ENCODE peak calls at places on chromosomes 5 and 9, in four cellular contexts. O, C, D and B are unnamed samples.

GRCh38 chr5:75389430-75389829 is 52.4 kb downstream of the HMGCR start:
- DNase-seq in O (no peak), C (no peak), D (no peak), B (no peak)

GRCh38 chr9:38482918-38483592 is 58.8 kb upstream of the IGFBPL1 start:
- DNase-seq in O (no peak), C (no peak), D (no peak), B (no peak)

GRCh38 chr5:180689071-180689694 is 39.8 kb upstream of the FLT4 start:
- DNase-seq in O (no peak), C (no peak), D (no peak), B (no peak)

GRCh38 chr5:172373680-172374079 is 80.6 kb downstream of the SH3PXD2B start:
- DNase-seq in O (no peak), C (no peak), D (no peak), B (no peak)

GRCh38 chr9:134433101-134433500 is 106.8 kb downstream of the RXRA start:
- DNase-seq in O (no peak), C (no peak), D (no peak), B (no peak)

GRCh38 chr9:35826071-35826701 is 2.3 kb downstream of the FAM221B start:
- DNase-seq in O (peak), C (peak), D (peak), B (peak)

GRCh38 chr9:132485454-132485853 is 75.4 kb downstream of the CFAP77 start:
- DNase-seq in O (no peak), C (no peak), D (no peak), B (no peak)

GRCh38 chr5:16135506-16135905 is 44.1 kb downstream of the MARCHF11 start:
- DNase-seq in O (no peak), C (no peak), D (no peak), B (no peak)

GRCh38 chr5:75948441-75948840 is 134.7 kb upstream of the SV2C start:
- DNase-seq in O (no peak), C (no peak), D (no peak), B (no peak)

GRCh38 chr5:134837530-134838181 is 8.1 kb upstream of the C5orf24 start:
- DNase-seq in O (no peak), C (no peak), D (peak), B (no peak)

GRCh38 chr9:6645153-6646027 is at the start of gene GLDC:
- DNase-seq in O (no peak), C (no peak), D (peak), B (peak)

GRCh38 chr9:107020040-107020530 is 157.1 kb downstream of the ZNF462 start:
- DNase-seq in O (peak), C (no peak), D (no peak), B (no peak)

GRCh38 chr5:95712347-95712958 is 18.7 kb upstream of the RHOBTB3 start:
- DNase-seq in O (no peak), C (peak), D (no peak), B (no peak)

GRCh38 chr5:134092875-134093274 is 21.6 kb upstream of the TCF7 start:
- DNase-seq in O (no peak), C (no peak), D (no peak), B (no peak)

GRCh38 chr5:95422842-95423241 is 31.7 kb downstream of the FAM81B start:
- DNase-seq in O (no peak), C (no peak), D (no peak), B (no peak)

GRCh38 chr9:80841888-80842287 is 847.5 kb downstream of the TLE1 start:
- DNase-seq in O (no peak), C (no peak), D (no peak), B (no peak)
- TF ChIP-seq FOXK2 in O (no peak), C (no peak), D (no peak), B (no peak)

DNA sequence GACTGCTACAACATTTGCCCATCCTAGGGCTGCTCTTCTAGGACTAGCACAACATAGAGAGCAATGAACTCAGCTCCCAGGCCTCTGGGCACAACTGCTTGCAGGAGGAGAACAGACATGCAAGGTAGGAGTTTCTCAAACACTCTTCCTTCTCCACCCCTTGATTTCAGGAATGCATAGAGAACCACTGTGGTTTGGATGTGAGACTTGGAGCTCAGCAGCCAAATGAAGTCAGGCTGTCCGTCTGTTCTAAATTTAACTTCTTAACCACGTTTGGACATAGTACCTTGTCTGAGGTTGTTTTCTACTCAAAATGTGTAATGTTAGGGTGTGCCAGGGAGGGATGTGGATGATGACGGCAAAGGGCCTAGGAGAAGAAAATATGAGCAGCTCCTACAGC is 515.1 kb upstream of the TNC start:
- DNase-seq in O (no peak), C (no peak), D (no peak), B (no peak)
- TF ChIP-seq FOXK2 in O (no peak), C (no peak), D (no peak), B (no peak)

GRCh38 chr9:126853667-126854066 is 6.8 kb upstream of the ZBTB34 start:
- DNase-seq in O (no peak), C (no peak), D (no peak), B (no peak)
- TF ChIP-seq FOXK2 in O (no peak), C (no peak), D (no peak), B (no peak)

GRCh38 chr9:129509508-129509907 is 111.4 kb downstream of the C9orf50 start:
- DNase-seq in O (no peak), C (no peak), D (no peak), B (no peak)
- TF ChIP-seq FOXK2 in O (no peak), C (no peak), D (no peak), B (no peak)

DNA sequence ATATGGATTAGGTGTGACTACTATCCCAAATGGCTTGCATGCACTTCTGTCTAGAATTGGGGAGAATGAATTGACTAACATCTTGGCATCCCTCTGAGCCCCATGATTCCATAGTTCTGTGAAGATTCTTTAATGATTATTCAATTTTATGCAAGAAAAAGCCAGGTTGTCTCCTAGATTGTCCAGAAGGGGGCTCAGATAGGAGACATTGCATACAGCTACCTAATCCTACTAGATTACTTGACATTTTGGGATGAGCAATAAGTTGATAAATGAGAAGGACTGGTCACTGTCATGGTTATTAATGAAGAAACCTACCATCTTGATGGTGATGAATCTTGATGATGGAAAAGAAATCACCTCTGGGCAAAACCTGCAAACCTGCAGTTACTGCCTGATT is 117.0 kb downstream of the CARTPT start:
- DNase-seq in O (no peak), C (no peak), D (no peak), B (no peak)
- TF ChIP-seq FOXK2 in O (no peak), C (no peak), D (no peak), B (no peak)

GRCh38 chr9:129336601-129337286 is 158.7 kb upstream of the IER5L start:
- DNase-seq in O (no peak), C (peak), D (no peak), B (no peak)
- TF ChIP-seq FOXK2 in O (no peak), C (no peak), D (no peak), B (no peak)

DNA sequence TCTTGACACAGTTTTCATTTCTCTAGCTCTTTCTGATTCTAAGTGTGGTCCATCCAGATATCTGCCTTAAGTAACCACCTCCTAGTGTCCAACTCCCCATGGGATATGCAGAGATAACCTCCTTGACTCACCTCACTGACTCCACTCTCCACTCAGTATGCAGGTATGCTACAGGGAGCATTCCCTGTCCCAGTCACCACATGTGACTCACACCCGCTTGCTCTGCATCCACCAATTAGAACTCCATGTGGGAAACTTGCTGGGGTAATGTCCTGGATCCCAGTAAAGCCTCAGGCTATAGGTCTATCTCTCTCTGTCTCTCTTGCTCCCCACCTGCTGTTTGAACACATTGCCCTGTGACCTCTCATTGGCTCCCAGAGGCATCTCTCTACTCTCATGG is 563.9 kb downstream of the HTR1A start:
- DNase-seq in O (no peak), C (no peak), D (no peak), B (no peak)
- TF ChIP-seq FOXK2 in O (no peak), C (no peak), D (no peak), B (no peak)

DNA sequence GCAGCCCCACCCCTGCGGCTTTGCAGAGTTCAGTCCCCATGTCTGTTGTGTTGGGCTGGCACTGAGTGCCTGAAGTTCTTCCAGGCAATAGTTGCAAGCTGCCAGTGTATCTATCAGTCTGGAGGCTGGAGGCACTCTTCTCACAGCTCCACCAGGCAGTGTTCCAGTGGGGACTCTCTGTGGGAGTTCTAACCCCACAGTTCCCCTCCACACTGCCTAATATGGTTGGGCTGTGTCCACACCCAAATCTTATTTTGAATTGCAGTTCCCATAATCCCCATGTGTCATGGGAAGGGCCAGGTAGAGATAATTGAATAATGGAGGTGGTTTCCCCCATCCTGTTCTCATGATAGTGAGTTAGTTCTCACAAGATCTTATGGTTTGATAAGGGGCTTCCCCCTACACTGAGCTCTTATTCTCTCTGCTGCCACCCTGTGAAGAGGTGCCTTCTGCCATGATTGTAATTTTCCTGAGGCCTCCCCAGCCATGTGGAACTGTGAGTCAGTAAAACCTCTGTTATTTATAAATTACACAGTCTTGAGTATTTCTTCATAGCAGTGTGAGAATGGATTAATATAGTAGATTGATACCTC is 237.4 kb upstream of the ADRA1B start:
- DNase-seq in O (no peak), C (no peak), D (no peak), B (no peak)
- TF ChIP-seq FOXK2 in O (no peak), C (no peak), D (no peak), B (no peak)

GRCh38 chr9:37410969-37411785 is 11.3 kb upstream of the GRHPR start:
- DNase-seq in O (no peak), C (peak), D (peak), B (no peak)

GRCh38 chr9:37415011-37415719 is 7.3 kb upstream of the GRHPR start:
- DNase-seq in O (no peak), C (peak), D (peak), B (peak)

GRCh38 chr9:37414503-37414943 is 8.0 kb upstream of the GRHPR start:
- DNase-seq in O (no peak), C (no peak), D (no peak), B (no peak)

GRCh38 chr9:37412431-37413151 is 9.9 kb upstream of the GRHPR start:
- DNase-seq in O (no peak), C (no peak), D (no peak), B (no peak)

GRCh38 chr9:37413311-37413710 is 9.2 kb upstream of the GRHPR start:
- DNase-seq in O (no peak), C (no peak), D (no peak), B (no peak)
- TF ChIP-seq FOXK2 in O (no peak), C (no peak), D (no peak), B (no peak)

GRCh38 chr9:96877269-96877668 is 23.0 kb upstream of the ZNF782 start:
- DNase-seq in O (no peak), C (no peak), D (no peak), B (no peak)
- TF ChIP-seq FOXK2 in O (no peak), C (no peak), D (no peak), B (no peak)